ENCODE peak calls at places on chromosome 9, in four cellular contexts. I is kidney tubule cell, E is left kidney, V is pons. S is an unnamed sample.

GRCh38 chr9:134396825-134397224 is 70.6 kb downstream of the RXRA start:
- DNase-seq in I (no peak), E (no peak), V (no peak), S (no peak)

GRCh38 chr9:121735065-121735791 is 83.8 kb downstream of the DAB2IP start:
- DNase-seq in I (peak), E (peak), V (no peak), S (peak)

GRCh38 chr9:36007309-36007708 is 29.4 kb upstream of the RECK start:
- DNase-seq in I (no peak), E (no peak), V (no peak), S (no peak)

GRCh38 chr9:130172161-130172857 is at the start of gene NCS1:
- DNase-seq in I (peak), E (peak), V (peak), S (peak)

GRCh38 chr9:127252405-127253093 is 12.0 kb upstream of the GARNL3 start:
- DNase-seq in I (no peak), E (no peak), V (no peak), S (no peak)

GRCh38 chr9:136711751-136712689 is at the start of gene DIPK1B:
- DNase-seq in I (no peak), E (peak), V (no peak), S (no peak)

GRCh38 chr9:110502842-110503241 is 76.7 kb downstream of the SVEP1 start:
- DNase-seq in I (peak), E (no peak), V (no peak), S (no peak)

GRCh38 chr9:124137009-124137943 is 120.5 kb upstream of the NEK6 start:
- DNase-seq in I (no peak), E (no peak), V (no peak), S (no peak)

GRCh38 chr9:124286292-124286931 is 28.7 kb downstream of the NEK6 start:
- DNase-seq in I (peak), E (peak), V (no peak), S (peak)

GRCh38 chr9:76451234-76451633 is 7.7 kb upstream of the GCNT1 start:
- DNase-seq in I (peak), E (no peak), V (no peak), S (peak)

GRCh38 chr9:86445636-86446035 is 91.4 kb upstream of the TUT7 start:
- DNase-seq in I (no peak), E (no peak), V (no peak), S (no peak)

GRCh38 chr9:124006448-124007156 is 5.0 kb upstream of the LHX2 start:
- DNase-seq in I (no peak), E (no peak), V (peak), S (no peak)

GRCh38 chr9:129567842-129568559 is 52.9 kb downstream of the C9orf50 start:
- DNase-seq in I (peak), E (peak), V (peak), S (peak)

GRCh38 chr9:129313331-129313955 is 135.4 kb upstream of the IER5L start:
- DNase-seq in I (no peak), E (no peak), V (no peak), S (no peak)

GRCh38 chr9:14203366-14204056 is 110.4 kb downstream of the NFIB start:
- DNase-seq in I (no peak), E (no peak), V (peak), S (no peak)

GRCh38 chr9:110093417-110093816 is 114.5 kb downstream of the C9orf152 start:
- DNase-seq in I (no peak), E (no peak), V (no peak), S (no peak)

GRCh38 chr9:95635986-95636600 is 119.3 kb upstream of the PTCH1 start:
- DNase-seq in I (no peak), E (no peak), V (no peak), S (no peak)

GRCh38 chr9:77926314-77926959 is 105.2 kb downstream of the GNAQ start:
- DNase-seq in I (peak), E (no peak), V (no peak), S (peak)

GRCh38 chr9:74132986-74133385 is 364.1 kb upstream of the RORB start:
- DNase-seq in I (no peak), E (peak), V (no peak), S (no peak)

GRCh38 chr9:104304925-104305324 is 199.1 kb upstream of the OR13F1 start:
- DNase-seq in I (no peak), E (no peak), V (no peak), S (no peak)

GRCh38 chr9:35658894-35659220 is 765 bp downstream of the CCDC107 start:
- DNase-seq in I (peak), E (peak), V (no peak), S (peak)

GRCh38 chr9:16344343-16344742 is 526.1 kb downstream of the BNC2 start:
- DNase-seq in I (peak), E (no peak), V (no peak), S (peak)

GRCh38 chr9:109887079-109887478 is 107.1 kb downstream of the PALM2AKAP2 start:
- DNase-seq in I (peak), E (no peak), V (peak), S (no peak)

GRCh38 chr9:99486684-99487083 is 264.6 kb downstream of the SEC61B start:
- DNase-seq in I (no peak), E (no peak), V (no peak), S (no peak)

GRCh38 chr9:105818903-105819302 is 124.6 kb downstream of the TMEM38B start:
- DNase-seq in I (no peak), E (no peak), V (no peak), S (no peak)

GRCh38 chr9:120436937-120437592 is 142.9 kb downstream of the CDK5RAP2 start:
- DNase-seq in I (no peak), E (no peak), V (peak), S (no peak)

GRCh38 chr9:108270041-108270440 is 585.7 kb downstream of the ACTL7B start:
- DNase-seq in I (peak), E (no peak), V (no peak), S (no peak)

GRCh38 chr9:114016629-114017423 is 61.3 kb downstream of the AMBP start:
- DNase-seq in I (no peak), E (no peak), V (no peak), S (no peak)

GRCh38 chr9:10690546-10690945 is 77.7 kb upstream of the PTPRD start:
- DNase-seq in I (no peak), E (no peak), V (no peak), S (no peak)

GRCh38 chr9:18122156-18122555 is 351.8 kb upstream of the ADAMTSL1 start:
- DNase-seq in I (no peak), E (no peak), V (no peak), S (no peak)